ENCODE peak calls at places on chromosomes 7 and 10, in six cellular contexts. E, T, R, A, Z and O are unnamed samples.

GRCh38 chr7:17560966-17561365 is 262.5 kb downstream of the AHR start:
- DNase-seq in E (no peak), T (no peak), R (no peak), A (no peak), Z (no peak), O (no peak)

GRCh38 chr10:127840884-127841283 is 51.9 kb downstream of the CLRN3 start:
- DNase-seq in E (no peak), T (no peak), R (no peak), A (no peak), Z (no peak), O (no peak)

GRCh38 chr7:134899729-134900128 is 86.6 kb upstream of the AGBL3 start:
- DNase-seq in E (no peak), T (no peak), R (peak; percentile 69), A (no peak), Z (peak; percentile 56), O (no peak)

GRCh38 chr10:17453035-17453376 is 1.4 kb downstream of the ST8SIA6 start:
- DNase-seq in E (no peak), T (no peak), R (no peak), A (no peak), Z (no peak), O (no peak)

GRCh38 chr10:31754803-31755624 is 173.6 kb downstream of the ARHGAP12 start:
- DNase-seq in E (no peak), T (no peak), R (peak; percentile 26), A (no peak), Z (no peak), O (no peak)

GRCh38 chr10:120963587-120964220 is 112.5 kb downstream of the WDR11 start:
- DNase-seq in E (no peak), T (no peak), R (no peak), A (no peak), Z (no peak), O (peak; percentile 40)

GRCh38 chr10:34690403-34691049 is 124.6 kb downstream of the PARD3 start:
- DNase-seq in E (no peak), T (no peak), R (no peak), A (no peak), Z (no peak), O (no peak)

GRCh38 chr10:79417266-79417665 is 28.2 kb downstream of the ZCCHC24 start:
- DNase-seq in E (no peak), T (no peak), R (no peak), A (no peak), Z (no peak), O (no peak)

GRCh38 chr10:58512470-58513188 is at the start of gene BICC1:
- DNase-seq in E (no peak), T (peak; percentile 17), R (peak; percentile 55), A (no peak), Z (peak; percentile 31), O (peak; percentile 50)